ENCODE peak calls at places on chromosomes 16 and 17, in seven cellular contexts. G is K562, O is H1, Q is GM12891, S is HepG2, W is SK-N-SH, X is GM12878. Z is an unnamed sample.

GRCh38 chr17:7842950-7843535 is 9.0 kb downstream of the KDM6B start:
- DNase-seq in G (no peak), O (peak), Q (no peak), S (peak), W (no peak), X (no peak), Z (no peak)

GRCh38 chr16:23650674-23651073 is 9.4 kb downstream of the DCTN5 start:
- DNase-seq in G (no peak), O (no peak), Q (no peak), S (no peak), W (no peak), X (no peak), Z (no peak)

GRCh38 chr17:73194514-73195222 is 1.8 kb downstream of the COG1 start:
- DNase-seq in G (no peak), O (no peak), Q (no peak), S (no peak), W (no peak), X (no peak), Z (no peak)

GRCh38 chr16:22425036-22425801 is 50.8 kb upstream of the CDR2 start:
- DNase-seq in G (no peak), O (peak), Q (no peak), S (no peak), W (no peak), X (no peak), Z (no peak)

GRCh38 chr16:81366316-81366932 is 51.7 kb downstream of the GAN start:
- DNase-seq in G (peak), O (no peak), Q (peak), S (peak), W (peak), X (peak), Z (no peak)

GRCh38 chr17:63775420-63775819 is 1.4 kb downstream of the DDX42 start:
- DNase-seq in G (no peak), O (no peak), Q (no peak), S (no peak), W (peak), X (no peak), Z (no peak)

GRCh38 chr16:68739964-68740627 is 3.0 kb downstream of the CDH1 start:
- DNase-seq in G (no peak), O (no peak), Q (no peak), S (peak), W (no peak), X (no peak), Z (no peak)

GRCh38 chr17:80008383-80008840 is 27.3 kb downstream of the TBC1D16 start:
- DNase-seq in G (peak), O (peak), Q (peak), S (peak), W (peak), X (no peak), Z (peak)

GRCh38 chr16:19458722-19459379 is 41.2 kb downstream of the TMC5 start:
- DNase-seq in G (no peak), O (no peak), Q (no peak), S (no peak), W (no peak), X (no peak), Z (no peak)

GRCh38 chr17:36632916-36633846 is 31.8 kb downstream of the MRM1 start:
- DNase-seq in G (no peak), O (no peak), Q (no peak), S (no peak), W (no peak), X (no peak), Z (no peak)

GRCh38 chr17:82440377-82440981 is 10.1 kb downstream of the CYBC1 start:
- DNase-seq in G (no peak), O (no peak), Q (no peak), S (no peak), W (no peak), X (no peak), Z (no peak)
- TF ChIP-seq TAF1 in G (no peak), O (no peak), Q (no peak), S (no peak), W (no peak), X (no peak), Z (no peak)

DNA sequence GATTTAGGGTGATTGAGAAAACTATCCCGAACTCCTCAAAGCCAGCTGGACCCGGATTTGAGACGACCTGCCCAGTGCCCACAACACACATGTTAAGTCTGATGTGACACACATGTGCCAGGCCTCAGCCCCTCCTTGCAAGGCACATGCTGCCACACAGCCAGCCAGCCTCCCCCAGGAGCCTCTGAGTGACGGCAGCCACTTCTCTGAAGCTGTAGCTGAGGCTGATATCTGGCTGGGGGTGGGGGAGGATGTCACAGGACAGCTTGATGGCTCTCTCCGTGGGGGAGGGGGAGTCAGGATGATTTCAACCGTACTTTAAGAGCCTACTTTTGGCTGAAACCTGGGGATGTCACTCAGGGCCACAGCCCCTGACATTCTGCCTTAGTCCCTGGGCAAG is 40.9 kb downstream of the SRCIN1 start:
- DNase-seq in G (peak), O (no peak), Q (no peak), S (no peak), W (peak), X (no peak), Z (no peak)
- TF ChIP-seq POLR2AphosphoS5 in G (no peak), O (no peak), Q (no peak), S (no peak), W (no peak), X (no peak), Z (no peak)

DNA sequence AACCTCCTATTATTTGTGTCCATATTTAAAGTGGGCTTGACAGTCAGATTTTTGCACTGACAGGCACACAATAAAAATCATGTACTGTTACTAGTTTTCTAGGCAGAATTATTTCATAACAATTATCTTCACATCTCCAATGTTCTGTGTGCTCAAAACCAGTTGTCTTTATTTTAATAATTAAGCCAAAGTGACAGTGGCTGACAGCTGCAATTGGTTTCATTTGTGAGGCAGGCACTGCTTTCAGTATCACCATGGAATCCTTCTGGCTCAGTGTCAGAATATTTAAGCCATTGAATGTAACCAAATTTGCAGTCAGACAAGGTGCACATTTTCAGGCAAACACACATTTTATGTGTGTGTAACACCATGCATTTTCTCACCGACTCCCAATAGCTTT is 485.8 kb downstream of the KCNJ2 start:
- DNase-seq in G (no peak), O (no peak), Q (no peak), S (no peak), W (peak), X (no peak), Z (no peak)
- TF ChIP-seq TAF1 in G (no peak), O (no peak), Q (no peak), S (no peak), W (no peak), X (no peak), Z (no peak)

GRCh38 chr17:65609303-65609702 is 47.9 kb upstream of the AXIN2 start:
- DNase-seq in G (no peak), O (no peak), Q (no peak), S (peak), W (no peak), X (no peak), Z (no peak)

GRCh38 chr17:65604070-65604469 is 42.6 kb upstream of the AXIN2 start:
- DNase-seq in G (no peak), O (no peak), Q (no peak), S (no peak), W (no peak), X (no peak), Z (no peak)

GRCh38 chr17:65609749-65610148 is 48.3 kb upstream of the AXIN2 start:
- DNase-seq in G (no peak), O (no peak), Q (no peak), S (no peak), W (no peak), X (no peak), Z (no peak)
- TF ChIP-seq POLR2AphosphoS5 in G (no peak), O (no peak), Q (no peak), S (no peak), W (no peak), X (no peak), Z (no peak)

GRCh38 chr17:81553616-81554181 is 1.5 kb upstream of the FAAP100 start:
- DNase-seq in G (no peak), O (no peak), Q (no peak), S (no peak), W (peak), X (peak), Z (no peak)

GRCh38 chr17:81551458-81552243 is 502 bp downstream of the FAAP100 start:
- DNase-seq in G (peak), O (no peak), Q (peak), S (peak), W (peak), X (no peak), Z (no peak)

GRCh38 chr17:81550830-81551457 is 1.2 kb downstream of the FAAP100 start:
- DNase-seq in G (no peak), O (no peak), Q (no peak), S (no peak), W (no peak), X (no peak), Z (no peak)

GRCh38 chr17:81552244-81553017 is at the start of gene FAAP100:
- DNase-seq in G (peak), O (peak), Q (peak), S (peak), W (peak), X (peak), Z (peak)

DNA sequence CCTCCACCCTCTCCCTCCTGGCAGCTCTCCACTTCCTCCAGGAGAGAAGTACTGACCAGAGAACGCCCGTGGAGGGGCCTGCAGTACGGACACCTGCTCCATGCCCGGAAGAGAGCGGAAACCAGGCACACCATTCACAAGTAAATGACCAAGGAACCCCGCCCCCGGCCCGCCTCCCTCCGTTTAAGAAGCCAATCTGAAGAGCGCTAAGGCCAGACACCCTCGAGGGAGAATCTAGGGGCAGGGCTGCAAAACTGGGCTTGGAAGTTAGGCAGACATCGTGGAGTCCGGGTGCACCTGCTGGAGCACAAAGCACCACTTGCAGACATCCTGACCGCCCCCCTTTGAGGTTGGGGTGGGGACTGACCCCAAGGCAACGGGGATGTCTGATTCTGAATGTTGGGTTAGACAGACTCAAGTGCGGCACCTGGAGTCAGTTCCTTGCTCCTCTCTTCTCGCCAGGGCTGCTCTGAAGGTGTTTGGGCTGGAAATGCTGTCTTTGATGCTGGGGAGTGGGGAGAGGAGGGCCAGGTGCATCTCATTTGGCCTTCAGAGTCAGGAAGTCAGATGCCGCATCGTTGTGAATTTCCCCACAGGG is 964 bp upstream of the FAAP100 start:
- DNase-seq in G (peak), O (peak), Q (peak), S (peak), W (peak), X (peak), Z (peak)
- TF ChIP-seq TAF1 in G (no peak), O (peak), Q (no peak), S (no peak), W (peak), X (peak), Z (no peak)